ENCODE peak calls at places on chromosomes 5 and 9, in ten cellular contexts. F is T-helper 9 cell; J is H1; E is epithelial cell of esophagus; U is pancreas; Q is CD8-positive, alpha-beta T cell; X is Peyer's patch; P is EL; I is 8988T; D is BE2C. A is an unnamed sample.

GRCh38 chr5:5025098-5025773 is 114.9 kb upstream of the ADAMTS16 start:
- DNase-seq in F (no peak), J (no peak), E (no peak), U (no peak), Q (no peak), X (no peak), P (no peak), I (no peak), D (no peak), A (no peak)

GRCh38 chr5:120096413-120096812 is 367.7 kb upstream of the PRR16 start:
- DNase-seq in F (no peak), J (no peak), E (peak), U (no peak), Q (no peak), X (no peak), P (peak), I (no peak), D (no peak), A (no peak)

GRCh38 chr5:40988761-40989510 is 79.6 kb downstream of the C7 start:
- DNase-seq in F (no peak), J (no peak), E (peak), U (no peak), Q (no peak), X (no peak), P (peak), I (no peak), D (no peak), A (no peak)

GRCh38 chr5:58231041-58231440 is 228.8 kb downstream of the PLK2 start:
- DNase-seq in F (no peak), J (no peak), E (peak), U (no peak), Q (no peak), X (no peak), P (no peak), I (no peak), D (no peak), A (no peak)

GRCh38 chr9:133728856-133729645 is 9.1 kb downstream of the SARDH start:
- DNase-seq in F (no peak), J (no peak), E (no peak), U (no peak), Q (no peak), X (no peak), P (no peak), I (no peak), D (no peak), A (no peak)

GRCh38 chr5:126811515-126812198 is 34.7 kb downstream of the LMNB1 start:
- DNase-seq in F (no peak), J (no peak), E (peak), U (no peak), Q (peak), X (no peak), P (peak), I (no peak), D (no peak), A (no peak)

GRCh38 chr5:93164690-93165089 is 416.3 kb downstream of the NR2F1-AS1 start:
- DNase-seq in F (no peak), J (no peak), E (peak), U (no peak), Q (no peak), X (no peak), P (peak), I (no peak), D (peak), A (no peak)

GRCh38 chr5:53360811-53361210 is 119.6 kb upstream of the FST start:
- DNase-seq in F (no peak), J (no peak), E (peak), U (no peak), Q (no peak), X (no peak), P (peak), I (no peak), D (no peak), A (no peak)

GRCh38 chr5:128100860-128101557 is 17.4 kb downstream of the SLC12A2 start:
- DNase-seq in F (no peak), J (no peak), E (no peak), U (no peak), Q (no peak), X (no peak), P (no peak), I (no peak), D (no peak), A (no peak)

GRCh38 chr5:40578501-40579451 is 100.9 kb upstream of the PTGER4 start:
- DNase-seq in F (no peak), J (no peak), E (peak), U (no peak), Q (no peak), X (no peak), P (no peak), I (no peak), D (no peak), A (no peak)

GRCh38 chr5:180396931-180397330 is 43.8 kb upstream of the GFPT2 start:
- DNase-seq in F (no peak), J (no peak), E (no peak), U (no peak), Q (no peak), X (no peak), P (no peak), I (no peak), D (no peak), A (no peak)

GRCh38 chr5:133904641-133905040 is 63.8 kb downstream of the C5orf15 start:
- DNase-seq in F (no peak), J (no peak), E (no peak), U (no peak), Q (no peak), X (no peak), P (no peak), I (no peak), D (no peak), A (no peak)

GRCh38 chr5:131265318-131265803 is 1.5 kb downstream of the CDC42SE2 start:
- DNase-seq in F (no peak), J (no peak), E (peak), U (no peak), Q (no peak), X (no peak), P (peak), I (no peak), D (no peak), A (no peak)

GRCh38 chr9:76691761-76692313 is 72.4 kb upstream of the PCA3 start:
- DNase-seq in F (no peak), J (no peak), E (no peak), U (no peak), Q (no peak), X (no peak), P (no peak), I (no peak), D (no peak), A (peak)

GRCh38 chr9:133987946-133988665 is 4.0 kb downstream of the VAV2 start:
- DNase-seq in F (no peak), J (no peak), E (no peak), U (no peak), Q (no peak), X (peak), P (no peak), I (no peak), D (no peak), A (peak)

GRCh38 chr9:89522979-89523305 is 25.0 kb upstream of the SEMA4D start:
- DNase-seq in F (no peak), J (no peak), E (no peak), U (no peak), Q (no peak), X (no peak), P (no peak), I (no peak), D (no peak), A (no peak)

GRCh38 chr9:19516348-19516747 is 107.5 kb downstream of the ACER2 start:
- DNase-seq in F (no peak), J (no peak), E (no peak), U (no peak), Q (no peak), X (no peak), P (no peak), I (no peak), D (no peak), A (no peak)

GRCh38 chr5:8840237-8840636 is 705.6 kb downstream of the SEMA5A start:
- DNase-seq in F (no peak), J (peak), E (no peak), U (no peak), Q (no peak), X (no peak), P (no peak), I (no peak), D (no peak), A (no peak)

GRCh38 chr5:32837211-32837610 is 126.1 kb downstream of the NPR3 start:
- DNase-seq in F (no peak), J (no peak), E (no peak), U (no peak), Q (no peak), X (no peak), P (no peak), I (no peak), D (no peak), A (no peak)

GRCh38 chr9:16544842-16545241 is 325.6 kb downstream of the BNC2 start:
- DNase-seq in F (no peak), J (no peak), E (no peak), U (no peak), Q (no peak), X (no peak), P (no peak), I (no peak), D (no peak), A (no peak)

GRCh38 chr5:131252824-131253171 is 11.1 kb upstream of the CDC42SE2 start:
- DNase-seq in F (peak), J (no peak), E (no peak), U (no peak), Q (peak), X (no peak), P (no peak), I (no peak), D (no peak), A (no peak)

GRCh38 chr9:35774907-35775635 is 16.3 kb upstream of the NPR2 start:
- DNase-seq in F (no peak), J (no peak), E (no peak), U (no peak), Q (no peak), X (no peak), P (no peak), I (no peak), D (no peak), A (no peak)

GRCh38 chr5:150607991-150608390 is 32.5 kb upstream of the SYNPO start:
- DNase-seq in F (no peak), J (no peak), E (no peak), U (no peak), Q (no peak), X (no peak), P (no peak), I (no peak), D (no peak), A (no peak)

GRCh38 chr5:150208187-150209015 is 18.5 kb downstream of the SLC6A7 start:
- DNase-seq in F (no peak), J (no peak), E (peak), U (no peak), Q (no peak), X (no peak), P (peak), I (no peak), D (no peak), A (no peak)

A was measured in SJCRH30.